ENCODE peak calls at places on chromosome 19, in four cellular contexts. Z is effector memory CD4-positive, alpha-beta T cell; B is adipocyte; P is mammary epithelial cell. T is an unnamed sample.

GRCh38 chr19:31334849-31335624 is 14.2 kb downstream of the TSHZ3 start:
- DNase-seq in Z (no peak), B (no peak), P (peak; percentile 76), T (no peak)

GRCh38 chr19:52237771-52238400 is 31.5 kb upstream of the ZNF766 start:
- DNase-seq in Z (peak; percentile 41), B (peak; percentile 87), P (peak; percentile 40), T (peak; percentile 44)

GRCh38 chr19:58450836-58451357 is 525 bp upstream of the ZNF324B start:
- DNase-seq in Z (no peak), B (peak; percentile 17), P (no peak), T (no peak)

GRCh38 chr19:23527797-23528196 is 132.5 kb upstream of the ZNF91 start:
- DNase-seq in Z (no peak), B (no peak), P (peak; percentile 35), T (no peak)

GRCh38 chr19:15107056-15108010 is at the start of gene SYDE1:
- DNase-seq in Z (no peak), B (peak; percentile 86), P (peak; percentile 35), T (peak; percentile 83)

GRCh38 chr19:52492991-52493470 is 34.4 kb upstream of the ZNF808 start:
- DNase-seq in Z (no peak), B (no peak), P (no peak), T (no peak)

GRCh38 chr19:51448745-51449093 is 9.5 kb downstream of the SIGLEC8 start:
- DNase-seq in Z (no peak), B (no peak), P (no peak), T (no peak)

GRCh38 chr19:48353682-48354081 is 10.1 kb downstream of the TMEM143 start:
- DNase-seq in Z (no peak), B (no peak), P (no peak), T (no peak)

GRCh38 chr19:49160450-49161189 is 3.0 kb downstream of the TRPM4 start:
- DNase-seq in Z (no peak), B (no peak), P (no peak), T (no peak)

GRCh38 chr19:43441736-43442135 is 23.7 kb downstream of the LYPD3 start:
- DNase-seq in Z (no peak), B (peak; percentile 21), P (no peak), T (no peak)

GRCh38 chr19:16234552-16235445 is 37.1 kb downstream of the AP1M1 start:
- DNase-seq in Z (no peak), B (no peak), P (no peak), T (no peak)

GRCh38 chr19:16660763-16661479 is at the start of gene TMEM38A:
- DNase-seq in Z (peak; percentile 41), B (peak; percentile 69), P (peak; percentile 22), T (peak; percentile 87)

GRCh38 chr19:15629003-15629880 is 11.5 kb upstream of the CYP4F3 start:
- DNase-seq in Z (peak; percentile 83), B (peak; percentile 74), P (peak; percentile 64), T (peak; percentile 68)

GRCh38 chr19:12139309-12139708 is 841 bp downstream of the ZNF20 start:
- DNase-seq in Z (no peak), B (peak; percentile 52), P (no peak), T (no peak)

GRCh38 chr19:18131841-18132596 is 20.9 kb upstream of the PIK3R2 start:
- DNase-seq in Z (no peak), B (no peak), P (no peak), T (peak; percentile 47)

GRCh38 chr19:6894313-6894712 is 6.9 kb downstream of the ADGRE1 start:
- DNase-seq in Z (no peak), B (no peak), P (no peak), T (no peak)

GRCh38 chr19:13002389-13002898 is 7.2 kb downstream of the NFIX start:
- DNase-seq in Z (no peak), B (no peak), P (no peak), T (no peak)

GRCh38 chr19:35247526-35248309 is 1.1 kb upstream of the LSR start:
- DNase-seq in Z (peak; percentile 45), B (no peak), P (peak; percentile 96), T (no peak)

GRCh38 chr19:49151339-49152217 is 3.6 kb downstream of the HRC start:
- DNase-seq in Z (peak; percentile 26), B (peak; percentile 70), P (peak; percentile 84), T (peak; percentile 40)

GRCh38 chr19:54154603-54155345 is 4.7 kb downstream of the LENG1 start:
- DNase-seq in Z (no peak), B (no peak), P (no peak), T (no peak)

GRCh38 chr19:54155694-54156093 is 3.8 kb downstream of the LENG1 start:
- DNase-seq in Z (no peak), B (no peak), P (no peak), T (no peak)

GRCh38 chr19:54152878-54153524 is 6.5 kb downstream of the LENG1 start:
- DNase-seq in Z (no peak), B (no peak), P (no peak), T (no peak)

GRCh38 chr19:54152267-54152666 is 7.3 kb downstream of the LENG1 start:
- DNase-seq in Z (no peak), B (no peak), P (no peak), T (no peak)

GRCh38 chr19:54153731-54154326 is 5.7 kb downstream of the LENG1 start:
- DNase-seq in Z (no peak), B (no peak), P (no peak), T (peak; percentile 87)
- H3K36me3 ChIP-seq in Z (peaks cover 91% of the 10 kb centered on the region), B (peaks cover 85% of the 10 kb centered on the region), P (peaks cover 23% of the 10 kb centered on the region), T (peaks cover 67% of the 10 kb centered on the region)

GRCh38 chr19:1979017-1979416 is 36.5 kb downstream of the BTBD2 start:
- DNase-seq in Z (no peak), B (no peak), P (no peak), T (no peak)
- H3K36me3 ChIP-seq in Z (peaks cover 51% of the 10 kb centered on the region), B (peaks cover 37% of the 10 kb centered on the region), P (peaks cover 9% of the 10 kb centered on the region), T (peaks cover 37% of the 10 kb centered on the region)

DNA sequence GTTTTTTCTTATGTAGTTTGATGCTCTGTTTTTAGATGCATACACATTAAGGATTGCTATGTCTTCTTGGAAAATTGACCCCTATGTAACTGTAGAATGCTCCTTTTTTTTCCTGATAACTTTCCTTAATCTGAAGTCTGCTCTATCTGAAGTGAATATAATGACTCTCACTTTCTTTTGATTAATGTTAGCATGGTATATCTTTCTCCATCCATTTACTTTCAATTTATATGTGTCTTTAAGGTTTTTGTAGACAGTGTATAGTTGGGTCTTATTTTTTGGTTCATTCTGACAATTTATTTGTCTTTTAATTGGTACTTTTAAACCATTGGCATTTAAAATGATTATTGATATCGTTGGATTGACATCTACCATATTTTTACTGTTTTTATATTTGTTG is 92.3 kb downstream of the URI1 start:
- DNase-seq in Z (no peak), B (no peak), P (no peak), T (no peak)
- H3K36me3 ChIP-seq in Z (peaks cover 6% of the 10 kb centered on the region), B (peaks cover 32% of the 10 kb centered on the region), P (no peaks in the 10 kb centered on the region), T (peaks cover 19% of the 10 kb centered on the region)

GRCh38 chr19:55465460-55466245 is 1.1 kb upstream of the C19orf85 start:
- DNase-seq in Z (no peak), B (no peak), P (no peak), T (peak; percentile 28)

GRCh38 chr19:55463583-55464031 is 944 bp downstream of the C19orf85 start:
- DNase-seq in Z (no peak), B (no peak), P (no peak), T (no peak)

GRCh38 chr19:55464039-55464668 is 397 bp downstream of the C19orf85 start:
- DNase-seq in Z (no peak), B (no peak), P (no peak), T (no peak)

GRCh38 chr19:55466246-55466614 is 1.7 kb upstream of the C19orf85 start:
- DNase-seq in Z (no peak), B (no peak), P (no peak), T (no peak)

GRCh38 chr19:55464669-55465068 is at the start of gene C19orf85:
- DNase-seq in Z (no peak), B (no peak), P (no peak), T (no peak)
- H3K36me3 ChIP-seq in Z (no peaks in the 10 kb centered on the region), B (no peaks in the 10 kb centered on the region), P (no peaks in the 10 kb centered on the region), T (no peaks in the 10 kb centered on the region)

DNA sequence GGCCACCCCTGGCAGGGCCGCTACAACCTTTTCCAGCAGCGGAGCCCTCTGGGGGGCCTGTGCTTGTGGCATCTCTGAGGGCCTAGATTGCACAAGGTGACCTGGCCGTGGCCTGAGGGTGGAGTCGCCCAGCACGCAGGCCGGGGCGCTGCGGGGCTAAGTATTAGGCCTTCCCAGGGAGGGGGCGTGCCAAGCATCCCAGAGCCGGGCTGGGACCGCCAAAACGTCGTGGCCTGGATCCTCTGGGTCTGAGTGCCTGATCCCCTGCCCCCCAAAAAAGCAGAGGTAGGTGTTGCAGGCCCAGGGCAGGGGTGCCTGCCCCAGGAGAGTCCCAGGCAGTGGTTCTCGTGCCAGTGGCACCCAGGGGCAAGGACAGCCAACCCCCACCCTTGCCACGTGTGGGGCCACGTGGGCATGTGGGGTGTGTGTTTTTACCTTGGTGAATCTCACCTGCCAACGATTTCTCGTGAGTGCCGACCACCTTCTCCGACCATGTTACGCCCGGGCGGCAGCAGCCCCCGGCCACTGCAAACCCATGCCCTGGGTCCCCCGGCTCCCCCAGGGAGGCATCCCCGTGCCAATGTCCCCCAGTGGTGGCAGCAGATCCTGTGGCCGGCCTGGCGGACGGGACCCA is 12.6 kb upstream of the GNA15 start:
- DNase-seq in Z (no peak), B (no peak), P (no peak), T (no peak)
- H3K36me3 ChIP-seq in Z (no peaks in the 10 kb centered on the region), B (peaks cover 21% of the 10 kb centered on the region), P (peaks cover 4% of the 10 kb centered on the region), T (no peaks in the 10 kb centered on the region)

GRCh38 chr19:44872661-44873060 is 18.4 kb upstream of the TOMM40 start:
- DNase-seq in Z (no peak), B (no peak), P (no peak), T (no peak)
- H3K36me3 ChIP-seq in Z (no peaks in the 10 kb centered on the region), B (peaks cover 60% of the 10 kb centered on the region), P (peaks cover 24% of the 10 kb centered on the region), T (peaks cover 45% of the 10 kb centered on the region)

T was measured in SJCRH30.